ENCODE peak calls at places on chromosomes 11 and 22, in six cellular contexts. C is substantia nigra, E is IMR-90, J is SJSA1, X is kidney, V is aorta. L is an unnamed sample.

GRCh38 chr11:31834237-31834636 is 23.1 kb upstream of the PAX6 start:
- DNase-seq in J (no peak), C (no peak), E (no peak), V (no peak), X (no peak), L (no peak)

GRCh38 chr11:14384338-14384737 is 25.4 kb upstream of the RRAS2 start:
- DNase-seq in J (no peak), C (no peak), X (no peak), E (peak; percentile 81), V (no peak), L (no peak)

GRCh38 chr22:47373648-47374272 is 611.3 kb downstream of the TBC1D22A start:
- DNase-seq in V (peak; percentile 42), C (no peak), X (no peak), E (no peak), J (no peak), L (no peak)

GRCh38 chr11:133174013-133174412 is 358.3 kb downstream of the OPCML start:
- DNase-seq in X (no peak), C (no peak), V (no peak), E (no peak), J (no peak), L (no peak)

GRCh38 chr11:117814204-117814765 is 10.3 kb downstream of the FXYD2 start:
- DNase-seq in V (no peak), C (no peak), E (no peak), J (no peak), X (peak; percentile 89), L (no peak)

GRCh38 chr11:118912742-118913410 is 12.8 kb downstream of the BCL9L start:
- DNase-seq in C (no peak), J (no peak), E (peak; percentile 24), V (peak; percentile 76), X (peak; percentile 75), L (no peak)

GRCh38 chr11:58905716-58906547 is 33.4 kb upstream of the GLYATL1 start:
- DNase-seq in V (no peak), C (peak; percentile 32), X (no peak), E (peak; percentile 91), J (peak; percentile 84), L (no peak)

GRCh38 chr22:48952256-48953102 is 875.2 kb downstream of the BRD1 start:
- DNase-seq in E (no peak), X (no peak), C (no peak), J (peak; percentile 26), V (peak; percentile 49), L (no peak)

GRCh38 chr11:1803246-1803645 is 31.5 kb upstream of the SYT8 start:
- DNase-seq in C (no peak), V (no peak), E (no peak), J (no peak), X (no peak), L (no peak)

GRCh38 chr22:48746789-48747425 is 1080.8 kb downstream of the BRD1 start:
- DNase-seq in C (no peak), X (peak; percentile 57), J (peak; percentile 38), E (no peak), V (peak; percentile 64), L (no peak)

GRCh38 chr11:75583710-75584658 is 21.9 kb downstream of the SERPINH1 start:
- DNase-seq in V (peak; percentile 86), C (peak; percentile 68), E (peak; percentile 61), J (no peak), X (peak; percentile 95), L (peak; percentile 42)

GRCh38 chr22:23182289-23183106 is 2.2 kb downstream of the BCR start:
- DNase-seq in E (peak; percentile 19), V (no peak), C (no peak), X (no peak), J (no peak), L (no peak)

GRCh38 chr22:26552466-26552865 is 37.5 kb downstream of the TPST2 start:
- DNase-seq in C (no peak), V (no peak), E (peak; percentile 73), X (no peak), J (no peak), L (no peak)

GRCh38 chr11:100637706-100638105 is 49.4 kb upstream of the ARHGAP42 start:
- DNase-seq in E (no peak), J (no peak), V (no peak), C (no peak), X (no peak), L (no peak)

GRCh38 chr11:35040221-35040942 is 98.6 kb upstream of the CD44 start:
- DNase-seq in E (peak; percentile 69), C (no peak), V (no peak), J (peak; percentile 66), X (no peak), L (no peak)

GRCh38 chr11:36702330-36703054 is 104.5 kb upstream of the RAG2 start:
- DNase-seq in V (no peak), E (peak; percentile 69), J (no peak), X (no peak), C (peak; percentile 1), L (peak; percentile 41)

GRCh38 chr11:44315947-44316387 is 6.0 kb upstream of the ALX4 start:
- DNase-seq in X (peak; percentile 71), J (peak; percentile 79), V (no peak), C (no peak), E (peak; percentile 22), L (no peak)

GRCh38 chr22:33917744-33918406 is 2.4 kb downstream of the LARGE1 start:
- DNase-seq in X (no peak), J (no peak), C (no peak), V (no peak), E (peak; percentile 50), L (no peak)

GRCh38 chr22:27687984-27688545 is 113.5 kb downstream of the MN1 start:
- DNase-seq in E (no peak), J (no peak), C (no peak), X (peak; percentile 1), V (no peak), L (no peak)
- H3K27ac ChIP-seq in E (no peak overlapping the region), J (no peak overlapping the region), C (no peak overlapping the region), X (no peak overlapping the region), V (no peak overlapping the region), L (no peak overlapping the region)

GRCh38 chr11:5688482-5688881 is 1.1 kb upstream of the TRIM22 start:
- DNase-seq in X (no peak), J (no peak), V (no peak), E (no peak), C (no peak), L (no peak)
- H3K27ac ChIP-seq in X (no peak overlapping the region), J (no peak overlapping the region), V (peak overlapping the region; percentile 36), E (no peak overlapping the region), C (no peak overlapping the region), L (peak overlapping the region; percentile 13)

GRCh38 chr11:121655481-121656332 is 202.9 kb upstream of the SORL1-AS1 start:
- DNase-seq in C (peak; percentile 87), E (peak; percentile 99), J (peak; percentile 78), V (peak; percentile 96), X (peak; percentile 94), L (peak; percentile 84)

GRCh38 chr11:121656333-121657090 is 203.7 kb upstream of the SORL1-AS1 start:
- DNase-seq in E (no peak), J (no peak), V (no peak), X (peak; percentile 73), C (no peak), L (no peak)

GRCh38 chr11:121652982-121653381 is 200.2 kb upstream of the SORL1-AS1 start:
- DNase-seq in C (no peak), J (no peak), X (no peak), V (no peak), E (no peak), L (no peak)

GRCh38 chr11:121657191-121657590 is 204.4 kb upstream of the SORL1-AS1 start:
- DNase-seq in V (no peak), X (no peak), C (no peak), J (no peak), E (no peak), L (no peak)

GRCh38 chr11:121654506-121655480 is 202.0 kb upstream of the SORL1-AS1 start:
- DNase-seq in C (no peak), E (peak; percentile 25), J (no peak), V (no peak), X (no peak), L (no peak)
- H3K27ac ChIP-seq in C (peak overlapping the region; percentile 96), E (peak overlapping the region; percentile 83), J (no peak overlapping the region), V (peak overlapping the region; percentile 77), X (no peak overlapping the region), L (peak overlapping the region; percentile 98)

GRCh38 chr22:30210235-30210831 is 36.2 kb downstream of the LIF start:
- DNase-seq in C (peak; percentile 33), V (no peak), E (peak; percentile 80), X (no peak), J (peak; percentile 88), L (no peak)
- H3K27ac ChIP-seq in C (no peak overlapping the region), V (no peak overlapping the region), E (peak overlapping the region; percentile 64), X (no peak overlapping the region), J (peak overlapping the region; percentile 50), L (no peak overlapping the region)

GRCh38 chr11:72234920-72235319 is 9.1 kb downstream of the PHOX2A start:
- DNase-seq in X (no peak), J (no peak), E (no peak), C (no peak), V (no peak), L (no peak)

GRCh38 chr11:72236083-72236697 is 7.8 kb downstream of the PHOX2A start:
- DNase-seq in C (no peak), E (peak; percentile 50), J (no peak), V (no peak), X (no peak), L (no peak)

GRCh38 chr11:72236774-72237111 is 7.2 kb downstream of the PHOX2A start:
- DNase-seq in X (no peak), E (no peak), V (no peak), J (no peak), C (no peak), L (no peak)

GRCh38 chr11:72234514-72234830 is 9.5 kb downstream of the PHOX2A start:
- DNase-seq in J (no peak), E (no peak), C (no peak), V (no peak), X (no peak), L (no peak)

GRCh38 chr11:72235351-72236057 is 8.5 kb downstream of the PHOX2A start:
- DNase-seq in J (no peak), X (peak; percentile 74), C (no peak), V (no peak), E (no peak), L (no peak)
- H3K27ac ChIP-seq in J (no peak overlapping the region), X (no peak overlapping the region), C (no peak overlapping the region), V (no peak overlapping the region), E (no peak overlapping the region), L (no peak overlapping the region)

GRCh38 chr11:65187146-65187675 is 5.5 kb downstream of the CAPN1 start:
- DNase-seq in V (no peak), C (no peak), X (peak; percentile 30), J (peak; percentile 55), E (no peak), L (no peak)
- H3K27ac ChIP-seq in V (no peak overlapping the region), C (no peak overlapping the region), X (no peak overlapping the region), J (no peak overlapping the region), E (no peak overlapping the region), L (no peak overlapping the region)